ENCODE peak calls at places on chromosomes 12 and 14, in eight cellular contexts. T is head of caudate nucleus; W is H7; C is T-cell; P is activated CD4-positive, alpha-beta T cell treated with anti-CD3 and anti-CD28 coated beads, Interleukin-2, amount 50 U/mL, for 1 hour; L is lower leg skin; I is stimulated activated CD4-positive, alpha-beta T cell treated with anti-CD3 and anti-CD28 coated beads, TNF-alpha, amount 100 ng/mL, for 48 hours; Z is naive thymus-derived CD4-positive, alpha-beta T cell. G is an unnamed sample.

GRCh38 chr12:113049976-113050742 is 6.4 kb upstream of the DTX1 start:
- DNase-seq in L (no peak), C (no peak), W (peak), Z (no peak), I (no peak), P (no peak), T (no peak), G (no peak)

GRCh38 chr12:47736877-47737676 is 11.8 kb upstream of the ENDOU start:
- DNase-seq in T (peak), W (peak), I (no peak), P (no peak), Z (no peak), C (no peak), L (peak), G (peak)

GRCh38 chr12:76030378-76031080 is 1.0 kb downstream of the PHLDA1 start:
- DNase-seq in P (peak), Z (peak), C (peak), W (peak), I (peak), T (peak), L (peak), G (peak)

GRCh38 chr14:54174437-54174836 is 217.8 kb upstream of the BMP4 start:
- DNase-seq in T (no peak), I (no peak), L (no peak), C (no peak), P (no peak), Z (no peak), W (no peak), G (no peak)

GRCh38 chr12:132576701-132577100 is 33.7 kb downstream of the LRCOL1 start:
- DNase-seq in P (no peak), T (no peak), L (no peak), W (no peak), I (no peak), Z (no peak), C (no peak), G (no peak)

GRCh38 chr12:98296462-98297079 is 218.8 kb upstream of the TMPO start:
- DNase-seq in P (no peak), I (no peak), C (no peak), T (no peak), W (peak), Z (no peak), L (no peak), G (no peak)

GRCh38 chr12:91515944-91516739 is 333.5 kb upstream of the DCN start:
- DNase-seq in P (no peak), I (no peak), C (no peak), W (no peak), Z (no peak), L (no peak), T (no peak), G (no peak)

GRCh38 chr14:50357124-50357523 is 39.6 kb downstream of the CDKL1 start:
- DNase-seq in C (no peak), L (no peak), T (no peak), P (no peak), W (no peak), I (no peak), Z (no peak), G (no peak)

GRCh38 chr12:6276936-6277615 is 33.4 kb upstream of the PLEKHG6 start:
- DNase-seq in W (peak), Z (no peak), C (no peak), I (no peak), P (no peak), L (no peak), T (no peak), G (peak)

GRCh38 chr14:89302396-89302950 is 114.6 kb downstream of the FOXN3 start:
- DNase-seq in C (no peak), W (no peak), T (no peak), Z (no peak), L (no peak), I (no peak), P (no peak), G (no peak)

G was measured in lower lobe of right lung.